ENCODE peak calls at places on chromosomes 6 and 20, in nine cellular contexts. D is mucosa of descending colon, A is vagina, Y is fibroblast of the aortic adventitia, I is epithelial cell of proximal tubule, K is GM13976, E is body of pancreas, Q is PC-9, M is neural crest cell. H is an unnamed sample.

GRCh38 chr20:19661717-19662637 is 96.1 kb upstream of the RIN2 start:
- DNase-seq in D (no peak), E (peak), Y (peak), K (peak), I (peak), A (no peak), Q (peak), M (peak), H (peak)

GRCh38 chr20:45011108-45011526 is 44.8 kb downstream of the STK4 start:
- DNase-seq in K (peak), Y (peak), M (peak), I (no peak), Q (peak), E (peak), A (no peak), D (no peak), H (no peak)

GRCh38 chr6:83603560-83603959 is 91.2 kb downstream of the PRSS35 start:
- DNase-seq in D (no peak), I (no peak), A (no peak), Y (no peak), K (no peak), E (no peak), Q (no peak), M (no peak), H (no peak)

GRCh38 chr20:4502756-4503155 is 219.0 kb upstream of the PRND start:
- DNase-seq in Q (no peak), D (no peak), M (no peak), I (no peak), Y (no peak), K (no peak), A (no peak), E (no peak), H (no peak)

GRCh38 chr6:88631830-88632229 is 331.6 kb downstream of the RNGTT start:
- DNase-seq in E (no peak), M (no peak), Q (no peak), I (no peak), Y (no peak), K (no peak), D (no peak), A (no peak), H (no peak)

GRCh38 chr20:15612746-15613145 is 960.5 kb downstream of the KIF16B start:
- DNase-seq in E (no peak), M (no peak), D (no peak), I (no peak), A (no peak), K (no peak), Q (no peak), Y (no peak), H (no peak)

GRCh38 chr6:10418862-10419748 is 4.2 kb upstream of the TFAP2A start:
- DNase-seq in K (peak), Y (no peak), I (no peak), A (no peak), E (peak), M (no peak), D (peak), Q (peak), H (peak)

GRCh38 chr20:60306105-60306504 is 347.9 kb downstream of the CDH26 start:
- DNase-seq in Y (no peak), M (no peak), D (no peak), A (no peak), Q (no peak), E (no peak), I (no peak), K (no peak), H (no peak)

GRCh38 chr6:2247664-2248063 is 2.3 kb upstream of the GMDS start:
- DNase-seq in K (no peak), D (no peak), M (no peak), I (no peak), Q (no peak), A (no peak), Y (no peak), E (no peak), H (no peak)

GRCh38 chr6:2429460-2429859 is 184.1 kb upstream of the GMDS start:
- DNase-seq in K (no peak), I (no peak), Y (no peak), M (no peak), D (no peak), A (no peak), Q (no peak), E (no peak), H (no peak)

GRCh38 chr6:143059616-143060353 is 904 bp upstream of the AIG1 start:
- DNase-seq in D (no peak), M (no peak), A (no peak), Y (peak), K (peak), E (peak), I (peak), Q (peak), H (no peak)

GRCh38 chr20:53899351-53900167 is 170.8 kb downstream of the BCAS1 start:
- DNase-seq in K (peak), Y (peak), Q (peak), A (no peak), E (peak), D (no peak), I (no peak), M (no peak), H (peak)

GRCh38 chr6:44696099-44696498 is 308.6 kb downstream of the CDC5L start:
- DNase-seq in M (no peak), Q (no peak), A (no peak), K (no peak), I (no peak), D (no peak), E (no peak), Y (peak), H (no peak)

GRCh38 chr6:39951716-39952115 is 17.5 kb upstream of the MOCS1 start:
- DNase-seq in K (no peak), Y (peak), Q (no peak), D (no peak), I (no peak), M (no peak), A (no peak), E (no peak), H (no peak)

GRCh38 chr6:22709804-22710203 is 140.4 kb downstream of the HDGFL1 start:
- DNase-seq in A (no peak), E (no peak), I (no peak), Q (no peak), K (no peak), Y (no peak), D (no peak), M (no peak), H (no peak)

GRCh38 chr6:136035378-136036070 is 184.0 kb downstream of the PDE7B start:
- DNase-seq in A (no peak), M (no peak), K (no peak), D (no peak), Y (peak), E (no peak), Q (no peak), I (peak), H (no peak)

GRCh38 chr20:5077761-5078387 is 41.9 kb downstream of the PCNA start:
- DNase-seq in M (no peak), Q (no peak), E (no peak), I (no peak), A (no peak), K (no peak), Y (peak), D (no peak), H (no peak)

GRCh38 chr20:43538855-43539700 is 19.7 kb upstream of the SGK2 start:
- DNase-seq in D (no peak), K (no peak), Y (peak), I (no peak), A (no peak), E (peak), M (no peak), Q (no peak), H (no peak)

GRCh38 chr6:163438298-163438939 is 23.9 kb downstream of the QKI start:
- DNase-seq in M (no peak), E (no peak), K (no peak), I (no peak), Y (no peak), Q (no peak), D (no peak), A (no peak), H (no peak)

GRCh38 chr6:90413867-90414266 is 117.2 kb upstream of the BACH2 start:
- DNase-seq in E (peak), K (peak), Q (no peak), M (peak), I (no peak), A (no peak), D (peak), Y (peak), H (no peak)

GRCh38 chr6:88584581-88584980 is 378.8 kb downstream of the RNGTT start:
- DNase-seq in M (no peak), E (no peak), Y (no peak), I (no peak), D (no peak), Q (no peak), A (peak), K (no peak), H (no peak)

GRCh38 chr6:131368077-131368911 is 204.7 kb upstream of the ARG1 start:
- DNase-seq in K (peak), I (no peak), Q (no peak), D (peak), M (no peak), A (no peak), E (peak), Y (peak), H (peak)

GRCh38 chr6:19153270-19153980 is 683.7 kb upstream of the ID4 start:
- DNase-seq in E (no peak), K (no peak), M (no peak), Q (no peak), I (no peak), Y (peak), A (no peak), D (no peak), H (no peak)

GRCh38 chr6:13811627-13812358 is 2.6 kb downstream of the MCUR1 start:
- DNase-seq in Y (no peak), K (no peak), I (no peak), Q (no peak), A (no peak), E (peak), M (no peak), D (no peak), H (no peak)

GRCh38 chr20:57656252-57656820 is 36.1 kb upstream of the ZBP1 start:
- DNase-seq in D (peak), A (peak), Q (no peak), K (peak), I (no peak), E (no peak), M (no peak), Y (no peak), H (no peak)

GRCh38 chr6:138004423-138005287 is 102.6 kb downstream of the PERP start:
- DNase-seq in K (peak), Y (peak), Q (peak), E (no peak), I (no peak), M (no peak), A (no peak), D (no peak), H (no peak)

GRCh38 chr6:39280247-39280731 is 33.9 kb downstream of the KCNK17 start:
- DNase-seq in D (peak), Q (peak), M (no peak), K (no peak), Y (no peak), I (peak), E (peak), A (no peak), H (no peak)

GRCh38 chr20:34377072-34377847 is 14.2 kb downstream of the ITCH start:
- DNase-seq in A (no peak), K (peak), I (no peak), Y (no peak), Q (no peak), M (no peak), D (no peak), E (no peak), H (peak)

DNA sequence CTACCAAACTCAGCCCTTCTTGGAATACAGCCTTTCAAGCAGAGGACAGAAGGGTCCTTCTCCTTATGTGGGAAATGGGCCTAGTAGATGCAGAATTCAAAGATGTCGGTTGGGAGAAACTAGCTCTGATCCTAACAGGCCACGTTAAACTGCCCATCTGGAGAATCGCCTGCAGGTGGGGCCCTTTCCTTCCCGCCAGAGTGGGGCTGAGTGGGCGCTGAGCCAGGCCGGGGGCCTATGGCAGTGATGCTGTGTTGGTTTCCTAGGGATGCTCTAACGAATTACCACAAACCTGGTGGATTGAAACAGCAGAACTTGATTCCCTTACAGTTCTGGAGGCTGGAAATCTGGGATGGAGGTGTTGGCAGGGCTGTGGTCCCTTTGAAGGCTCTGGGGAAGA is 9.1 kb downstream of the MAPK13 start:
- DNase-seq in K (peak), I (no peak), Y (no peak), M (no peak), Q (no peak), A (no peak), D (no peak), E (no peak), H (no peak)
- TF ChIP-seq CTCF in K (peak), I (peak), Y (no peak), M (peak), Q (no peak), A (no peak), D (no peak), E (no peak), H (peak)

GRCh38 chr6:72642435-72642834 is 20.6 kb downstream of the KCNQ5 start:
- DNase-seq in Y (no peak), K (no peak), A (no peak), M (no peak), Q (no peak), E (no peak), D (no peak), I (no peak), H (no peak)

GRCh38 chr6:72646604-72647485 is 25.0 kb downstream of the KCNQ5 start:
- DNase-seq in M (no peak), Q (no peak), E (no peak), Y (no peak), K (no peak), D (no peak), A (no peak), I (no peak), H (no peak)

GRCh38 chr6:72639920-72640621 is 18.2 kb downstream of the KCNQ5 start:
- DNase-seq in A (no peak), K (no peak), E (no peak), D (no peak), I (no peak), Q (no peak), M (no peak), Y (no peak), H (no peak)

GRCh38 chr6:72640622-72640930 is 18.7 kb downstream of the KCNQ5 start:
- DNase-seq in I (no peak), Q (no peak), M (no peak), D (no peak), A (no peak), K (no peak), Y (no peak), E (no peak), H (no peak)

GRCh38 chr6:72643214-72643613 is 21.4 kb downstream of the KCNQ5 start:
- DNase-seq in Q (no peak), D (no peak), M (no peak), E (no peak), Y (peak), K (no peak), A (no peak), I (no peak), H (no peak)
- TF ChIP-seq CTCF in Q (no peak), D (no peak), M (no peak), E (no peak), Y (peak), K (peak), A (no peak), I (peak), H (no peak)

GRCh38 chr6:74873911-74874310 is 331.9 kb downstream of the COL12A1 start:
- DNase-seq in K (no peak), I (no peak), D (no peak), M (no peak), Q (no peak), A (no peak), E (no peak), Y (peak), H (no peak)

GRCh38 chr6:74867286-74867685 is 338.6 kb downstream of the COL12A1 start:
- DNase-seq in A (no peak), Q (no peak), Y (no peak), E (no peak), D (no peak), I (no peak), K (no peak), M (no peak), H (no peak)

GRCh38 chr6:74872754-74873446 is 333.0 kb downstream of the COL12A1 start:
- DNase-seq in Q (no peak), K (no peak), Y (no peak), A (no peak), M (no peak), I (no peak), E (no peak), D (no peak), H (no peak)

GRCh38 chr6:74871757-74872156 is 334.1 kb downstream of the COL12A1 start:
- DNase-seq in E (no peak), A (no peak), K (no peak), M (no peak), Q (no peak), Y (peak), D (no peak), I (no peak), H (no peak)

DNA sequence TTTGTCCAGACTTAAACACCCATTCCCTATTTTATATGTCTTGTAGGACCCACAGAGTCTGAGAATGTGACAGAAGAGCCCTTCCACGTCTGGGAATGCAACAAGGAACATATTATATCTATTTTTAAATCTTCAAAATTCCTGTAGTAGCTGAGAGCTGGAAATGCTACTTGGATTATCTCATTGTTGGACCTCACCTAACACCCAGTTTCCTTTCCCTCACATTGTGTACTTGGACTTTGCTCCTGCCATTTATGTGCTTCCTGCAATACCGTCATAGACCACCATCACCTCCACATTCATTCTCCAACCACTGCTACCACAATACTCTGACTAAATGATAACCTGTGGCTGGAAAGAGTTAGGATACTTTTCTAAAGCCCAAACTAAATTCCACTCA is 335.4 kb downstream of the COL12A1 start:
- DNase-seq in Q (no peak), E (no peak), D (no peak), K (no peak), M (no peak), Y (no peak), I (no peak), A (no peak), H (no peak)
- TF ChIP-seq CTCF in Q (no peak), E (no peak), D (peak), K (no peak), M (no peak), Y (peak), I (peak), A (no peak), H (no peak)

GRCh38 chr6:33606642-33607041 is 14.5 kb upstream of the ITPR3 start:
- DNase-seq in A (no peak), Q (no peak), E (no peak), M (no peak), Y (no peak), I (no peak), D (no peak), K (no peak), H (no peak)

GRCh38 chr6:33609019-33609418 is 12.1 kb upstream of the ITPR3 start:
- DNase-seq in K (no peak), I (no peak), E (no peak), A (no peak), Q (no peak), D (no peak), M (no peak), Y (no peak), H (no peak)

GRCh38 chr6:33609444-33610034 is 11.6 kb upstream of the ITPR3 start:
- DNase-seq in K (no peak), Q (peak), E (peak), I (no peak), D (peak), A (no peak), M (no peak), Y (peak), H (no peak)

GRCh38 chr6:33607126-33607783 is 13.9 kb upstream of the ITPR3 start:
- DNase-seq in E (no peak), M (no peak), Q (no peak), A (no peak), D (peak), I (no peak), K (no peak), Y (no peak), H (no peak)

GRCh38 chr6:33607784-33608161 is 13.3 kb upstream of the ITPR3 start:
- DNase-seq in A (no peak), Y (no peak), K (peak), D (peak), E (peak), M (no peak), I (no peak), Q (no peak), H (no peak)
- TF ChIP-seq CTCF in A (no peak), Y (no peak), K (peak), D (no peak), E (peak), M (peak), I (peak), Q (peak), H (peak)

GRCh38 chr6:93420163-93420806 is 926 bp upstream of the EPHA7 start:
- DNase-seq in A (no peak), I (no peak), E (no peak), Q (no peak), M (no peak), Y (no peak), K (no peak), D (no peak), H (no peak)

GRCh38 chr6:93424303-93425064 is 5.1 kb upstream of the EPHA7 start:
- DNase-seq in E (no peak), Q (no peak), M (no peak), D (no peak), Y (peak), I (no peak), A (no peak), K (no peak), H (no peak)

GRCh38 chr6:93418448-93419303 is 683 bp downstream of the EPHA7 start:
- DNase-seq in K (peak), I (no peak), Y (no peak), A (no peak), M (peak), Q (no peak), E (peak), D (peak), H (no peak)

GRCh38 chr6:93419304-93420162 is at the start of gene EPHA7:
- DNase-seq in K (peak), Q (peak), M (peak), E (peak), D (peak), Y (peak), I (no peak), A (peak), H (peak)

DNA sequence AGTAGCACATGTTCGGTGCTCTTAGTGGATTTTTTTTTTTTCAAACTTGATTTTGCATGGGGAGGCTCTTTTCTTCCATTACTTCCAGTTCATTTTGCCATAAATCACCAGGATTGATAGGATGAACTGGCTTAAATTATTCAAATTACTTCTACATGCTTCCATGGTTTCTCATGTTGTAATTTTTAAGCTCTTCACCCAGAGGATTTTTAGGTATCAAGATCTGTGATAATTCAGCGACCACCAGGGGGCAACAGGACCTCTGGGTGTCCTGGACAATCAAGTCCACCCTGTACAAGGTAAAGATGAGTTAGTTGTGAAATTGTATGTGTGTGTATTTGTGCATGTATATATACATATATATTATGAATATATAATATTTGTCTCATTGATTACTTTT is 4.2 kb upstream of the EPHA7 start:
- DNase-seq in K (no peak), D (no peak), A (no peak), E (peak), I (no peak), Q (no peak), Y (peak), M (peak), H (no peak)
- TF ChIP-seq CTCF in K (peak), D (no peak), A (peak), E (no peak), I (peak), Q (no peak), Y (peak), M (peak), H (peak)